ENCODE peak calls at places on chromosome 1, in eight cellular contexts. P is DMS53; N is left lung; V is CD8-positive, alpha-beta T cell; D is germinal center; J is ELR; O is HTR-8/SVneo; W is effector memory CD4-positive, alpha-beta T cell. X is an unnamed sample.

GRCh38 chr1:44024903-44025525 is 6.2 kb downstream of the SLC6A9 start:
- DNase-seq in O (no peak), J (peak), W (no peak), D (peak), V (no peak), N (no peak), P (no peak), X (no peak)

GRCh38 chr1:160726114-160726497 is 12.9 kb upstream of the SLAMF7 start:
- DNase-seq in V (no peak), J (peak), W (no peak), O (no peak), D (no peak), N (no peak), P (peak), X (peak)

GRCh38 chr1:227225715-227226346 is 92.5 kb downstream of the CDC42BPA start:
- DNase-seq in D (no peak), N (no peak), V (no peak), J (peak), W (no peak), O (peak), P (no peak), X (peak)

GRCh38 chr1:48251323-48251722 is 28.8 kb downstream of the SLC5A9 start:
- DNase-seq in J (no peak), W (no peak), N (no peak), D (no peak), P (no peak), V (no peak), O (no peak), X (no peak)

GRCh38 chr1:22169816-22170215 is 26.9 kb upstream of the WNT4 start:
- DNase-seq in J (no peak), V (no peak), P (no peak), N (no peak), D (no peak), O (no peak), W (no peak), X (no peak)

GRCh38 chr1:174710868-174711845 is 263.4 kb downstream of the GPR52 start:
- DNase-seq in N (no peak), D (no peak), V (no peak), O (no peak), W (no peak), P (no peak), J (no peak), X (no peak)

GRCh38 chr1:27959792-27960603 is at the start of gene XKR8:
- DNase-seq in W (peak), O (peak), P (peak), J (peak), D (peak), V (peak), N (peak), X (peak)

GRCh38 chr1:87794788-87795614 is 466.3 kb downstream of the LMO4 start:
- DNase-seq in P (peak), W (no peak), N (no peak), D (no peak), J (peak), V (no peak), O (peak), X (peak)

GRCh38 chr1:234169161-234169849 is 204.0 kb upstream of the COA6 start:
- DNase-seq in W (no peak), P (peak), D (no peak), O (no peak), V (no peak), J (no peak), N (no peak), X (no peak)

GRCh38 chr1:115426271-115426771 is 88.3 kb upstream of the NGF start:
- DNase-seq in D (no peak), J (peak), O (peak), W (no peak), N (peak), P (peak), V (no peak), X (peak)

GRCh38 chr1:41294213-41294612 is 52.1 kb upstream of the SCMH1 start:
- DNase-seq in P (no peak), W (no peak), N (no peak), J (no peak), D (no peak), O (no peak), V (no peak), X (no peak)

X was measured in A172.